ENCODE peak calls at places on chromosomes 16 and 17, in six cellular contexts. U, L, G, F, Y and K are unnamed samples.

GRCh38 chr16:23025692-23026305 is 123.5 kb downstream of the USP31 start:
- DNase-seq in F (no peak), L (no peak), G (no peak), U (no peak), Y (no peak), K (no peak)

GRCh38 chr16:71255721-71256120 is 25.2 kb upstream of the HYDIN start:
- DNase-seq in U (no peak), Y (no peak), F (no peak), L (no peak), G (no peak), K (no peak)

GRCh38 chr16:2953706-2954105 is 10.4 kb upstream of the KREMEN2 start:
- DNase-seq in F (peak), Y (no peak), L (no peak), G (no peak), U (no peak), K (no peak)

GRCh38 chr17:17859909-17860760 is 23.3 kb upstream of the SREBF1 start:
- DNase-seq in F (peak), U (no peak), G (peak), Y (peak), L (peak), K (peak)

GRCh38 chr17:74532115-74532514 is 840 bp upstream of the CD300LB start:
- DNase-seq in F (peak), U (peak), G (no peak), L (no peak), Y (no peak), K (peak)

GRCh38 chr17:59491353-59492090 is 73.9 kb upstream of the DHX40 start:
- DNase-seq in G (no peak), U (no peak), F (no peak), Y (no peak), L (no peak), K (no peak)

GRCh38 chr17:40322417-40323315 is 13.7 kb downstream of the RARA start:
- DNase-seq in L (peak), G (no peak), Y (peak), U (no peak), F (peak), K (peak)

GRCh38 chr16:4038448-4038847 is 77.8 kb downstream of the ADCY9 start:
- DNase-seq in L (no peak), F (no peak), Y (no peak), U (no peak), G (no peak), K (no peak)

GRCh38 chr17:56440391-56440790 is 153.1 kb upstream of the NOG start:
- DNase-seq in F (no peak), Y (no peak), L (peak), G (no peak), U (no peak), K (no peak)

GRCh38 chr17:21218101-21218500 is 4.1 kb upstream of the TMEM11 start:
- DNase-seq in F (peak), L (no peak), G (no peak), U (no peak), Y (no peak), K (peak)

GRCh38 chr16:56835330-56835729 is 29.7 kb upstream of the SLC12A3 start:
- DNase-seq in L (no peak), U (no peak), G (no peak), Y (no peak), F (no peak), K (no peak)
- H2BK15ac ChIP-seq in L (no peak), U (no peak), G (no peak), Y (no peak), F (no peak), K (no peak)

GRCh38 chr16:61246592-61246991 is 789.6 kb downstream of the CDH8 start:
- DNase-seq in F (no peak), G (no peak), Y (no peak), U (no peak), L (no peak), K (no peak)
- H2BK15ac ChIP-seq in F (no peak), G (no peak), Y (no peak), U (no peak), L (no peak), K (no peak)

GRCh38 chr16:27539120-27539519 is 10.6 kb downstream of the GTF3C1 start:
- DNase-seq in U (no peak), F (no peak), Y (no peak), G (no peak), L (no peak), K (no peak)

GRCh38 chr16:27539636-27540035 is 10.1 kb downstream of the GTF3C1 start:
- DNase-seq in U (no peak), F (no peak), L (no peak), Y (no peak), G (no peak), K (no peak)

GRCh38 chr16:27543801-27544200 is 5.9 kb downstream of the GTF3C1 start:
- DNase-seq in G (no peak), L (no peak), F (no peak), U (no peak), Y (no peak), K (no peak)

DNA sequence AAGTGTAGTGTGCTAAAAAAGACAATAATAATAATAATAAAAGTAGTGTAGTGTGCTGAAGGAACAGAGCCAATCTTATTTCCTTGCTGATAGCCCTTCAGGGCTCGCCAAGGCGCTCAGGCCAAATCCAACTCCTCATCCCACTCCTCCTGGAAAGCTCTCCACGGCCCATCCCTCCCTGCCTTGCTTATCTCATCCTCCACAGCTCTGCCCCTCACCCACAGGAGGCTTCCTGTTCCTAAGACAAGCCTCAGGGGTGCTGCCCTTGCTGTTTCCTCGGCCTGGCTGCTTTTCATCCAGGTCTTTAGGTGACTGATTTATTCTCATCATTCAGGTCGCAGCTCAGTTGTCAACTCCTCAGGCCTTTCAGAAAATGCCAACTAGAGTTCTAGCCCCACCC is 11.2 kb downstream of the GTF3C1 start:
- DNase-seq in F (no peak), G (no peak), U (no peak), Y (no peak), L (no peak), K (peak)
- H2BK15ac ChIP-seq in F (no peak), G (no peak), U (no peak), Y (no peak), L (no peak), K (no peak)

GRCh38 chr16:65598626-65599025 is 476.8 kb upstream of the CDH11 start:
- DNase-seq in Y (no peak), F (no peak), L (no peak), G (peak), U (no peak), K (no peak)
- H2BK15ac ChIP-seq in Y (no peak), F (no peak), L (no peak), G (no peak), U (no peak), K (no peak)

GRCh38 chr16:87822571-87822970 is 46.7 kb downstream of the SLC7A5 start:
- DNase-seq in G (peak), F (no peak), U (no peak), Y (no peak), L (no peak), K (peak)
- H2BK15ac ChIP-seq in G (no peak), F (no peak), U (no peak), Y (no peak), L (no peak), K (no peak)

GRCh38 chr17:44255915-44256314 is 12.0 kb downstream of the SLC4A1 start:
- DNase-seq in U (no peak), G (no peak), L (no peak), Y (no peak), F (no peak), K (no peak)

GRCh38 chr17:44256671-44257070 is 11.3 kb downstream of the SLC4A1 start:
- DNase-seq in U (no peak), F (no peak), Y (no peak), G (no peak), L (no peak), K (no peak)

GRCh38 chr17:44253021-44253420 is 14.9 kb downstream of the SLC4A1 start:
- DNase-seq in U (no peak), F (no peak), Y (no peak), G (no peak), L (no peak), K (no peak)

GRCh38 chr17:44257815-44258750 is 9.9 kb downstream of the SLC4A1 start:
- DNase-seq in U (no peak), Y (no peak), G (no peak), F (no peak), L (no peak), K (no peak)

DNA sequence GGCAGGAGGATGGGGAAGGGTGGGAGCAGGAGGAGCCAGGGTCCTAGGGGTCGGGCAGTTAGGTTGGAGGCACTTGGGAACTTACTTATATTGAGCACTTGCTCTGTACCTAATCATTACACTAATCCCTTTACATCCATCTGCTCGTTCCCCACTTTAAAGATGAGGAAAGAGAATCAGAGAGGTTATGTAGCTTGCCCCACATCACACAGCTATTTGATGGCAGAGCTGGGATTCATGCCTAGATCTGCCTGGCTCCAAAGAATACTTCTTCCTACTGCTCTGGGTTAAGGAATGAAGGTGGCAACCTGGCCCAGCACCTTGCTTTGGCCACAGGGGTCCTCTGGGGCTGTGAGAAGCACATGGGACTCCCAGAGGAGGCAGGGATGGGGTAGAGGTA is 13.2 kb downstream of the SLC4A1 start:
- DNase-seq in U (no peak), Y (no peak), F (no peak), L (no peak), G (no peak), K (no peak)
- H2BK15ac ChIP-seq in U (no peak), Y (no peak), F (no peak), L (no peak), G (no peak), K (no peak)

DNA sequence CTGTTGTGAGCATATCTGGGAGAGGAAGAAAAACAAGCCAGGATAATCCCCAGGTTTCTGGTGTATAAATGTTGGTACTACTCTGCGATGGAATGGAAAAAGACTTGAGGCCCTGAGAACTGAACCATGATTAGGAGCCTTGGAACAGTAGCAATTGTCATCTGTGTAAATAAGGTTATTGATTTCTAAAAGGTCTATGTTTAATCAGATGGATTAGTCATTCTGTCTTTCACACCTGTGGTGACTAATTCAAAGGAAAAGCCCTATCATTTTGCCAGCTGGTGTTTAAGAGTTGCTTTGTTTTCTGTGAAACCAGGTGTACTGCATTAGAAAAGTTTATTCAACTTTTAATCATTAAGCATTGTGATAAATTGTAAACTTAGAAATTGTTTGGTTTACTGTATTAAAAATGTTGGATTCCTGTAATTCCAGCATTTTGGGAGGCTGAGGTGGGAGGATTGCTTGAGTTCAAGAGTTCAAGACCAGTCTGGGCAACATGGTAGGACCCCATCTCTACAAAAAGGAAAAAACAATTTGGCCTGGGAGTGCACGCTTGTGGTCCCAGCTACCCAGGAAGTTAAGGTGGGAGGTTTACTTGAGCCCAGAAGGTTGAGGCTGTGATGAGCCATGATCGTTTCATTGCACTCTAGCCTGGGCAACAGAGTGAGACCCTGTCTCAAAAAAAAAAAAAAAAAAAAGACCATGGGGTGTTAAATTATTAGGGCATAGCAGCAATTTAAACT is 29.0 kb upstream of the KPNB1 start:
- DNase-seq in L (no peak), Y (no peak), F (no peak), G (no peak), U (no peak), K (no peak)
- H2BK15ac ChIP-seq in L (no peak), Y (no peak), F (no peak), G (no peak), U (no peak), K (no peak)